ENCODE peak calls at places on chromosomes 1 and 21, in six cellular contexts. One of them, this sample, is unnamed.

GRCh38 chr1:84299536-84300260 is 1.8 kb upstream of the SAMD13 start:
- DNase-seq in neuronal stem cell: no peak
- DNase-seq in H1: no peak
- DNase-seq in H9: no peak
- DNase-seq in trophoblast cell: no peak
- DNase-seq in IMR-90: peak
- DNase-seq in this sample: peak

GRCh38 chr1:26471201-26471497 is 1.1 kb upstream of the HMGN2 start:
- DNase-seq in neuronal stem cell: no peak
- DNase-seq in H9: no peak
- DNase-seq in H1: no peak
- DNase-seq in IMR-90: no peak
- DNase-seq in trophoblast cell: peak
- DNase-seq in this sample: no peak

GRCh38 chr1:19845166-19845954 is 30.3 kb upstream of the RNF186 start:
- DNase-seq in neuronal stem cell: no peak
- DNase-seq in H1: no peak
- DNase-seq in IMR-90: no peak
- DNase-seq in trophoblast cell: no peak
- DNase-seq in H9: no peak
- DNase-seq in this sample: no peak

GRCh38 chr1:16351449-16351993 is 759 bp downstream of the FBXO42 start:
- DNase-seq in H9: no peak
- DNase-seq in H1: no peak
- DNase-seq in neuronal stem cell: no peak
- DNase-seq in IMR-90: peak
- DNase-seq in trophoblast cell: peak
- DNase-seq in this sample: peak

GRCh38 chr1:69567847-69568434 is at the start of gene LRRC7:
- DNase-seq in neuronal stem cell: peak
- DNase-seq in IMR-90: no peak
- DNase-seq in H9: peak
- DNase-seq in H1: peak
- DNase-seq in trophoblast cell: no peak
- DNase-seq in this sample: peak

GRCh38 chr21:38351961-38352521 is 95.2 kb downstream of the KCNJ15 start:
- DNase-seq in trophoblast cell: peak
- DNase-seq in H1: no peak
- DNase-seq in H9: no peak
- DNase-seq in IMR-90: peak
- DNase-seq in neuronal stem cell: no peak
- DNase-seq in this sample: peak

GRCh38 chr21:26840912-26841311 is 4.3 kb downstream of the ADAMTS1 start:
- DNase-seq in H1: no peak
- DNase-seq in neuronal stem cell: no peak
- DNase-seq in H9: no peak
- DNase-seq in trophoblast cell: peak
- DNase-seq in IMR-90: peak
- DNase-seq in this sample: peak

GRCh38 chr1:92709738-92710137 is 75.2 kb downstream of the EVI5 start:
- DNase-seq in H9: no peak
- DNase-seq in IMR-90: peak
- DNase-seq in H1: no peak
- DNase-seq in neuronal stem cell: no peak
- DNase-seq in trophoblast cell: peak
- DNase-seq in this sample: peak

GRCh38 chr21:14487490-14488432 is 58.4 kb downstream of the SAMSN1 start:
- DNase-seq in IMR-90: no peak
- DNase-seq in trophoblast cell: no peak
- DNase-seq in neuronal stem cell: no peak
- DNase-seq in H1: no peak
- DNase-seq in H9: no peak
- DNase-seq in this sample: no peak

GRCh38 chr1:150281221-150281757 is 1.1 kb upstream of the CIART start:
- DNase-seq in H1: peak
- DNase-seq in IMR-90: peak
- DNase-seq in neuronal stem cell: peak
- DNase-seq in trophoblast cell: peak
- DNase-seq in H9: peak
- DNase-seq in this sample: peak

GRCh38 chr21:46038871-46039397 is 57.4 kb downstream of the COL6A1 start:
- DNase-seq in IMR-90: peak
- DNase-seq in H1: peak
- DNase-seq in neuronal stem cell: no peak
- DNase-seq in trophoblast cell: no peak
- DNase-seq in H9: no peak
- DNase-seq in this sample: peak

GRCh38 chr1:44029911-44030605 is 1.2 kb downstream of the SLC6A9 start:
- DNase-seq in IMR-90: peak
- DNase-seq in H1: peak
- DNase-seq in trophoblast cell: peak
- DNase-seq in H9: peak
- DNase-seq in neuronal stem cell: peak
- DNase-seq in this sample: peak

GRCh38 chr1:17774452-17774851 is 19.3 kb downstream of the ACTL8 start:
- DNase-seq in trophoblast cell: no peak
- DNase-seq in IMR-90: no peak
- DNase-seq in H9: no peak
- DNase-seq in H1: no peak
- DNase-seq in neuronal stem cell: no peak
- DNase-seq in this sample: no peak

GRCh38 chr1:21284206-21285137 is 5.8 kb downstream of the ECE1 start:
- DNase-seq in H9: no peak
- DNase-seq in neuronal stem cell: no peak
- DNase-seq in trophoblast cell: peak
- DNase-seq in IMR-90: no peak
- DNase-seq in H1: no peak
- DNase-seq in this sample: no peak

GRCh38 chr1:14924012-14924452 is 229.5 kb upstream of the TMEM51 start:
- DNase-seq in trophoblast cell: peak
- DNase-seq in H1: no peak
- DNase-seq in neuronal stem cell: no peak
- DNase-seq in IMR-90: peak
- DNase-seq in H9: peak
- DNase-seq in this sample: peak

GRCh38 chr1:51156752-51157151 is 54.7 kb downstream of the C1orf185 start:
- DNase-seq in trophoblast cell: no peak
- DNase-seq in H9: no peak
- DNase-seq in IMR-90: no peak
- DNase-seq in H1: no peak
- DNase-seq in neuronal stem cell: no peak
- DNase-seq in this sample: no peak

GRCh38 chr1:192474080-192474683 is 101.4 kb upstream of the RGS1 start:
- DNase-seq in neuronal stem cell: peak
- DNase-seq in IMR-90: peak
- DNase-seq in trophoblast cell: peak
- DNase-seq in H1: no peak
- DNase-seq in H9: no peak
- DNase-seq in this sample: peak

GRCh38 chr1:174344162-174344561 is 103.6 kb upstream of the GPR52 start:
- DNase-seq in H9: no peak
- DNase-seq in IMR-90: no peak
- DNase-seq in H1: no peak
- DNase-seq in trophoblast cell: no peak
- DNase-seq in neuronal stem cell: no peak
- DNase-seq in this sample: no peak

GRCh38 chr21:42495765-42496119 is 282 bp downstream of the RSPH1 start:
- DNase-seq in trophoblast cell: peak
- DNase-seq in neuronal stem cell: no peak
- DNase-seq in IMR-90: peak
- DNase-seq in H9: no peak
- DNase-seq in H1: no peak
- DNase-seq in this sample: peak

GRCh38 chr1:24727490-24728214 is 17.6 kb upstream of the CLIC4 start:
- DNase-seq in H1: no peak
- DNase-seq in H9: no peak
- DNase-seq in neuronal stem cell: no peak
- DNase-seq in IMR-90: peak
- DNase-seq in trophoblast cell: peak
- DNase-seq in this sample: peak

GRCh38 chr1:173303984-173304383 is 96.9 kb upstream of the TNFSF4 start:
- DNase-seq in H1: no peak
- DNase-seq in IMR-90: no peak
- DNase-seq in H9: no peak
- DNase-seq in trophoblast cell: no peak
- DNase-seq in neuronal stem cell: no peak
- DNase-seq in this sample: no peak

GRCh38 chr1:167082511-167083027 is 7.6 kb downstream of the GPA33 start:
- DNase-seq in trophoblast cell: peak
- DNase-seq in neuronal stem cell: no peak
- DNase-seq in H1: no peak
- DNase-seq in H9: no peak
- DNase-seq in IMR-90: no peak
- DNase-seq in this sample: no peak

GRCh38 chr1:145720556-145720877 is 1.2 kb downstream of the CD160 start:
- DNase-seq in IMR-90: peak
- DNase-seq in neuronal stem cell: no peak
- DNase-seq in trophoblast cell: peak
- DNase-seq in H9: no peak
- DNase-seq in H1: no peak
- DNase-seq in this sample: peak

GRCh38 chr1:34263411-34263810 is 86.7 kb downstream of the C1orf94 start:
- DNase-seq in trophoblast cell: no peak
- DNase-seq in H1: no peak
- DNase-seq in neuronal stem cell: no peak
- DNase-seq in IMR-90: no peak
- DNase-seq in H9: no peak
- DNase-seq in this sample: no peak

GRCh38 chr1:6495041-6495441 is 3.6 kb upstream of the PLEKHG5 start:
- DNase-seq in IMR-90: no peak
- DNase-seq in H9: no peak
- DNase-seq in H1: no peak
- DNase-seq in neuronal stem cell: no peak
- DNase-seq in trophoblast cell: no peak
- DNase-seq in this sample: no peak

GRCh38 chr21:35075546-35075945 is 26.4 kb upstream of the RUNX1 start:
- DNase-seq in trophoblast cell: no peak
- DNase-seq in H1: no peak
- DNase-seq in neuronal stem cell: no peak
- DNase-seq in H9: no peak
- DNase-seq in IMR-90: peak
- DNase-seq in this sample: peak
- H2AFZ ChIP-seq in trophoblast cell: no peak
- H2AFZ ChIP-seq in H1: no peak
- H2AFZ ChIP-seq in neuronal stem cell: no peak
- H2AFZ ChIP-seq in H9: no peak
- H2AFZ ChIP-seq in IMR-90: peak
- H2AFZ ChIP-seq in this sample: no peak

DNA sequence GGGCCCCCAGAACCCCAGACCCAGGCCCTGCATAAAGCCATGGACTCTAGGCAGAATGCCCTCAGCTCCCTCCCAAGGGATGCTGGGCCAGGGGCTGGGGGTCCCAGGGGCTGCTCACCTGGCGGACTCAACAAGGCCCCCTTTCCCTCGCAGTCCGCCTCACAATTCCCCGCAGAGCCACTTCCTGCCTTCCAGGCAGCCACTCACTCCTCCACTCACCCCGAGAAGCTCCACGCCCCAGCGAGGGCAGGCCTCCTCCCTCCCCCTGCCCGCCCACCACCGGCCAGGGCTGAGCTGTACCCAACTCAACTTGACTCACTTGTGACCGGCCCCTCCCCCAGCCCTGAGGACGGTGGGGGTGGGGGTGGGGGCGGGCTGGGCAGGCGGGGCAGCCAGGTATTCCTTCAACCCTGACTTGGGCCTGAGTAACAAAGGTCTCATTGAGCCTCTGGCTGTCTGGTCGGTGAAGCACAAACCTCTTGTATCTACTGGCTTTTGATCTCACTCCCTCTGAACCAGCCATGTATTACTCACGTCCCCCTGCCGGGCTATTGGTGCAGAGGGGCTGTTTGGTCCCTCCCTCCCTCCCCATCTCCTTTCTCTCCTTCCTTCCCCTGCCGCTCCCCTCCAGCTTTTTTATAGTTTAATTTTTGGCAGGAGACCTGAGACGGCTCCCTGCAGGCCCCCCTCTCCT is 5.9 kb downstream of the BLACAT1 start:
- DNase-seq in trophoblast cell: peak
- DNase-seq in IMR-90: peak
- DNase-seq in neuronal stem cell: no peak
- DNase-seq in H9: peak
- DNase-seq in H1: peak
- DNase-seq in this sample: peak
- H3K18ac ChIP-seq in trophoblast cell: peak
- H3K18ac ChIP-seq in IMR-90: no peak
- H3K18ac ChIP-seq in neuronal stem cell: peak
- H3K18ac ChIP-seq in H9: peak
- H3K18ac ChIP-seq in H1: peak
- H3K18ac ChIP-seq in this sample: peak

GRCh38 chr1:198929961-198930599 is 291.2 kb downstream of the PTPRC start:
- DNase-seq in IMR-90: peak
- DNase-seq in neuronal stem cell: no peak
- DNase-seq in H1: no peak
- DNase-seq in trophoblast cell: peak
- DNase-seq in H9: no peak
- DNase-seq in this sample: peak
- H2AFZ ChIP-seq in IMR-90: no peak
- H2AFZ ChIP-seq in neuronal stem cell: peak
- H2AFZ ChIP-seq in H1: peak
- H2AFZ ChIP-seq in trophoblast cell: no peak
- H2AFZ ChIP-seq in H9: peak
- H2AFZ ChIP-seq in this sample: no peak

GRCh38 chr1:157700711-157701110 is at the start of gene FCRL3:
- DNase-seq in IMR-90: no peak
- DNase-seq in H9: no peak
- DNase-seq in trophoblast cell: no peak
- DNase-seq in neuronal stem cell: no peak
- DNase-seq in H1: no peak
- DNase-seq in this sample: no peak

GRCh38 chr1:157702308-157702825 is 1.8 kb upstream of the FCRL3 start:
- DNase-seq in neuronal stem cell: no peak
- DNase-seq in H9: no peak
- DNase-seq in trophoblast cell: no peak
- DNase-seq in H1: no peak
- DNase-seq in IMR-90: no peak
- DNase-seq in this sample: no peak

GRCh38 chr1:157704878-157705277 is 4.3 kb upstream of the FCRL3 start:
- DNase-seq in H9: no peak
- DNase-seq in neuronal stem cell: no peak
- DNase-seq in trophoblast cell: no peak
- DNase-seq in H1: no peak
- DNase-seq in IMR-90: no peak
- DNase-seq in this sample: no peak

GRCh38 chr1:157700305-157700704 is 264 bp downstream of the FCRL3 start:
- DNase-seq in H1: no peak
- DNase-seq in IMR-90: no peak
- DNase-seq in trophoblast cell: no peak
- DNase-seq in neuronal stem cell: no peak
- DNase-seq in H9: no peak
- DNase-seq in this sample: no peak

DNA sequence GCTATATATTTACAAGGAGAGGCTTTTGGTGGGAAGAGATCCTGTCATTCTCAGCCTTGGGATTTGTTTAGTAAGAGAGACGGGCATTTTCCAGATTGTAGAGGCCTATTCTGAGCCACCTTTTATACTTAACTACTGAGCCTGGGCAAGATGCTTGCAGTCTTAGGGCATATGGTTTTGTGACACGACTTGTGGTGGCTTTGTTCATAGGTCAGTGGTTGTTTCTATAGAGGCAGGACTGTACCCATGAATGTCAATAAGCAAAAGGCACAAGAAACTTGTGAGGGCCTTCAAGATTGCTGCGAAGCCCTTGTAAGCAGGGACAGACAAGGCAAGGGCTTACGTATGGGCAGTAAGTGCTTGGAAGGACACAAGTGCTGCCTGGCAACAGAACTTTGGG is 3.4 kb upstream of the FCRL3 start:
- DNase-seq in trophoblast cell: no peak
- DNase-seq in H1: no peak
- DNase-seq in IMR-90: no peak
- DNase-seq in H9: no peak
- DNase-seq in neuronal stem cell: no peak
- DNase-seq in this sample: no peak
- H3K18ac ChIP-seq in trophoblast cell: no peak
- H3K18ac ChIP-seq in H1: no peak
- H3K18ac ChIP-seq in IMR-90: no peak
- H3K18ac ChIP-seq in H9: no peak
- H3K18ac ChIP-seq in neuronal stem cell: no peak
- H3K18ac ChIP-seq in this sample: no peak

This sample was measured in mesenchymal stem cell.